ENCODE peak calls at places on chromosomes 7 and 10, in seven cellular contexts. One of them, this sample, is unnamed.

GRCh38 chr7:128299109-128299514 is 44.6 kb downstream of the RBM28 start:
- DNase-seq in fibroblast of the aortic adventitia: no peak
- DNase-seq in NCI-H1694 treated with DMSO at 0.1 percent for 48 hours: no peak
- DNase-seq in cardiac fibroblast: no peak
- DNase-seq in fibroblast of mammary gland: no peak
- DNase-seq in HT-29: no peak
- DNase-seq in CMK: no peak
- DNase-seq in this sample: no peak

GRCh38 chr7:16801111-16801542 is 3.7 kb downstream of the AGR2 start:
- DNase-seq in CMK: no peak
- DNase-seq in NCI-H1694 treated with DMSO at 0.1 percent for 48 hours: peak; percentile 72
- DNase-seq in HT-29: peak; percentile 85
- DNase-seq in fibroblast of mammary gland: peak; percentile 91
- DNase-seq in cardiac fibroblast: peak; percentile 83
- DNase-seq in fibroblast of the aortic adventitia: peak; percentile 69
- DNase-seq in this sample: peak; percentile 90

GRCh38 chr7:95527033-95527775 is 41.5 kb downstream of the ASB4 start:
- DNase-seq in NCI-H1694 treated with DMSO at 0.1 percent for 48 hours: peak; percentile 74
- DNase-seq in cardiac fibroblast: peak; percentile 72
- DNase-seq in fibroblast of mammary gland: peak; percentile 64
- DNase-seq in HT-29: peak; percentile 84
- DNase-seq in fibroblast of the aortic adventitia: peak; percentile 63
- DNase-seq in CMK: peak; percentile 8
- DNase-seq in this sample: peak; percentile 32

GRCh38 chr10:929965-930364 is 1.5 kb downstream of the LARP4B start:
- DNase-seq in HT-29: no peak
- DNase-seq in cardiac fibroblast: no peak
- DNase-seq in CMK: no peak
- DNase-seq in fibroblast of mammary gland: no peak
- DNase-seq in NCI-H1694 treated with DMSO at 0.1 percent for 48 hours: no peak
- DNase-seq in fibroblast of the aortic adventitia: no peak
- DNase-seq in this sample: no peak

GRCh38 chr10:16975188-16975587 is 154.4 kb downstream of the CUBN start:
- DNase-seq in NCI-H1694 treated with DMSO at 0.1 percent for 48 hours: no peak
- DNase-seq in CMK: no peak
- DNase-seq in cardiac fibroblast: no peak
- DNase-seq in fibroblast of the aortic adventitia: no peak
- DNase-seq in fibroblast of mammary gland: no peak
- DNase-seq in HT-29: no peak
- DNase-seq in this sample: no peak

GRCh38 chr7:104074529-104074928 is 85.1 kb upstream of the RELN start:
- DNase-seq in CMK: no peak
- DNase-seq in fibroblast of mammary gland: peak; percentile 35
- DNase-seq in cardiac fibroblast: peak; percentile 10
- DNase-seq in NCI-H1694 treated with DMSO at 0.1 percent for 48 hours: no peak
- DNase-seq in HT-29: no peak
- DNase-seq in fibroblast of the aortic adventitia: peak; percentile 21
- DNase-seq in this sample: no peak

GRCh38 chr7:55366461-55367138 is 1.5 kb downstream of the LANCL2 start:
- DNase-seq in CMK: no peak
- DNase-seq in HT-29: no peak
- DNase-seq in fibroblast of the aortic adventitia: peak; percentile 20
- DNase-seq in NCI-H1694 treated with DMSO at 0.1 percent for 48 hours: peak; percentile 25
- DNase-seq in cardiac fibroblast: peak; percentile 10
- DNase-seq in fibroblast of mammary gland: no peak
- DNase-seq in this sample: peak; percentile 22

GRCh38 chr7:22782616-22783232 is 39.9 kb downstream of the TOMM7 start:
- DNase-seq in fibroblast of the aortic adventitia: peak; percentile 47
- DNase-seq in cardiac fibroblast: peak; percentile 77
- DNase-seq in NCI-H1694 treated with DMSO at 0.1 percent for 48 hours: peak; percentile 34
- DNase-seq in CMK: peak; percentile 34
- DNase-seq in fibroblast of mammary gland: peak; percentile 65
- DNase-seq in HT-29: peak; percentile 74
- DNase-seq in this sample: peak; percentile 50

GRCh38 chr7:36036590-36036989 is 116.5 kb upstream of the EEPD1 start:
- DNase-seq in fibroblast of mammary gland: no peak
- DNase-seq in HT-29: peak; percentile 50
- DNase-seq in cardiac fibroblast: no peak
- DNase-seq in NCI-H1694 treated with DMSO at 0.1 percent for 48 hours: no peak
- DNase-seq in fibroblast of the aortic adventitia: peak; percentile 34
- DNase-seq in CMK: no peak
- DNase-seq in this sample: peak; percentile 52

GRCh38 chr7:158125721-158126120 is 461.9 kb downstream of the PTPRN2 start:
- DNase-seq in fibroblast of the aortic adventitia: no peak
- DNase-seq in CMK: no peak
- DNase-seq in fibroblast of mammary gland: no peak
- DNase-seq in HT-29: no peak
- DNase-seq in NCI-H1694 treated with DMSO at 0.1 percent for 48 hours: no peak
- DNase-seq in cardiac fibroblast: no peak
- DNase-seq in this sample: no peak

GRCh38 chr10:118046491-118047362 is at the start of gene RAB11FIP2:
- DNase-seq in NCI-H1694 treated with DMSO at 0.1 percent for 48 hours: peak; percentile 16
- DNase-seq in CMK: peak; percentile 46
- DNase-seq in fibroblast of mammary gland: peak; percentile 85
- DNase-seq in HT-29: peak; percentile 84
- DNase-seq in fibroblast of the aortic adventitia: peak; percentile 84
- DNase-seq in cardiac fibroblast: peak; percentile 90
- DNase-seq in this sample: peak; percentile 87

GRCh38 chr10:80382989-80383388 is 25.4 kb upstream of the PRXL2A start:
- DNase-seq in NCI-H1694 treated with DMSO at 0.1 percent for 48 hours: peak; percentile 46
- DNase-seq in fibroblast of mammary gland: peak; percentile 42
- DNase-seq in fibroblast of the aortic adventitia: peak; percentile 24
- DNase-seq in CMK: no peak
- DNase-seq in cardiac fibroblast: peak; percentile 60
- DNase-seq in HT-29: peak; percentile 50
- DNase-seq in this sample: peak; percentile 34

GRCh38 chr7:128259131-128260056 is 18.3 kb downstream of the LEP start:
- DNase-seq in CMK: no peak
- DNase-seq in fibroblast of mammary gland: peak; percentile 37
- DNase-seq in NCI-H1694 treated with DMSO at 0.1 percent for 48 hours: peak; percentile 24
- DNase-seq in cardiac fibroblast: peak; percentile 15
- DNase-seq in fibroblast of the aortic adventitia: no peak
- DNase-seq in HT-29: peak; percentile 92
- DNase-seq in this sample: peak; percentile 6

GRCh38 chr7:141991144-141991543 is 4.5 kb upstream of the MGAM start:
- DNase-seq in CMK: no peak
- DNase-seq in HT-29: no peak
- DNase-seq in NCI-H1694 treated with DMSO at 0.1 percent for 48 hours: no peak
- DNase-seq in fibroblast of mammary gland: no peak
- DNase-seq in cardiac fibroblast: no peak
- DNase-seq in fibroblast of the aortic adventitia: no peak
- DNase-seq in this sample: no peak

This sample was measured in amniotic epithelial cell.